ENCODE peak calls at places on chromosomes 7 and 10, in ten cellular contexts. U, N, O, S, R, H, B, D, T and E are unnamed samples.

GRCh38 chr10:47034511-47035051 is 123.4 kb downstream of the PTPN20 start:
- DNase-seq in U (no peak), N (no peak), O (peak; percentile 12), S (no peak), R (no peak), H (no peak), B (no peak), D (peak; percentile 45), T (no peak), E (no peak)

GRCh38 chr10:69449841-69450240 is 1.4 kb upstream of the TSPAN15 start:
- DNase-seq in U (peak; percentile 68), N (peak; percentile 68), O (no peak), S (no peak), R (peak; percentile 33), H (peak; percentile 69), B (peak; percentile 46), D (peak; percentile 72), T (peak; percentile 61), E (peak; percentile 60)

GRCh38 chr7:117401293-117402002 is 25.8 kb downstream of the ASZ1 start:
- DNase-seq in U (no peak), N (no peak), O (no peak), S (no peak), R (peak; percentile 5), H (no peak), B (no peak), D (no peak), T (no peak), E (peak; percentile 25)

GRCh38 chr10:74063256-74063655 is 65.3 kb downstream of the VCL start:
- DNase-seq in U (no peak), N (no peak), O (no peak), S (no peak), R (no peak), H (no peak), B (no peak), D (no peak), T (no peak), E (no peak)

GRCh38 chr7:157501576-157501975 is 164.8 kb downstream of the DNAJB6 start:
- DNase-seq in U (no peak), N (no peak), O (no peak), S (no peak), R (no peak), H (peak; percentile 13), B (no peak), D (no peak), T (no peak), E (no peak)

GRCh38 chr7:42878303-42878702 is 33.6 kb downstream of the C7orf25 start:
- DNase-seq in U (no peak), N (no peak), O (no peak), S (peak; percentile 42), R (no peak), H (no peak), B (no peak), D (no peak), T (no peak), E (no peak)

GRCh38 chr7:134632937-134633540 is 13.6 kb upstream of the BPGM start:
- DNase-seq in U (no peak), N (peak; percentile 32), O (no peak), S (no peak), R (peak; percentile 65), H (no peak), B (no peak), D (no peak), T (no peak), E (peak; percentile 70)

GRCh38 chr10:62805139-62806092 is 896 bp downstream of the ADO start:
- DNase-seq in U (peak; percentile 52), N (peak; percentile 46), O (peak; percentile 70), S (peak; percentile 89), R (peak; percentile 38), H (no peak), B (no peak), D (peak; percentile 93), T (peak; percentile 71), E (peak; percentile 26)

GRCh38 chr7:36611703-36612102 is 112.6 kb downstream of the AOAH start:
- DNase-seq in U (no peak), N (no peak), O (no peak), S (no peak), R (no peak), H (no peak), B (no peak), D (no peak), T (no peak), E (no peak)

GRCh38 chr10:50392426-50392825 is 141.1 kb upstream of the ASAH2 start:
- DNase-seq in U (no peak), N (no peak), O (no peak), S (no peak), R (no peak), H (no peak), B (no peak), D (no peak), T (no peak), E (no peak)

GRCh38 chr10:47160229-47160908 is 139.6 kb upstream of the GDF10 start:
- DNase-seq in U (no peak), N (no peak), O (no peak), S (no peak), R (no peak), H (no peak), B (no peak), D (no peak), T (no peak), E (no peak)

GRCh38 chr7:107208046-107208458 is 39.2 kb downstream of the HBP1 start:
- DNase-seq in U (no peak), N (no peak), O (no peak), S (no peak), R (peak; percentile 23), H (no peak), B (no peak), D (no peak), T (no peak), E (no peak)
- H3K4me3 ChIP-seq in U (no peak overlapping the region), N (no peak overlapping the region), O (no peak overlapping the region), S (no peak overlapping the region), R (no peak overlapping the region), H (no peak overlapping the region), B (no peak overlapping the region), D (no peak overlapping the region), T (no peak overlapping the region), E (no peak overlapping the region)

GRCh38 chr7:3399858-3400257 is 98.8 kb downstream of the SDK1 start:
- DNase-seq in U (no peak), N (peak; percentile 15), O (no peak), S (no peak), R (peak; percentile 29), H (no peak), B (no peak), D (no peak), T (no peak), E (peak; percentile 25)
- TF ChIP-seq CTCF in U (no peak), N (peak; percentile 62), O (no peak), S (no peak), R (peak; percentile 27), H (no peak), B (no peak), D (no peak), T (no peak), E (peak; percentile 43)

GRCh38 chr10:8056378-8056777 is 1.9 kb downstream of the GATA3 start:
- DNase-seq in U (no peak), N (no peak), O (no peak), S (no peak), R (no peak), H (no peak), B (no peak), D (no peak), T (no peak), E (no peak)

GRCh38 chr10:8059191-8059936 is 4.9 kb downstream of the GATA3 start:
- DNase-seq in U (no peak), N (no peak), O (no peak), S (no peak), R (no peak), H (no peak), B (no peak), D (no peak), T (no peak), E (no peak)

GRCh38 chr10:8056891-8057331 is 2.4 kb downstream of the GATA3 start:
- DNase-seq in U (no peak), N (no peak), O (no peak), S (no peak), R (no peak), H (no peak), B (no peak), D (no peak), T (no peak), E (no peak)

GRCh38 chr10:8058274-8059111 is 4.0 kb downstream of the GATA3 start:
- DNase-seq in U (no peak), N (no peak), O (no peak), S (peak; percentile 81), R (no peak), H (no peak), B (no peak), D (no peak), T (no peak), E (no peak)

GRCh38 chr10:8057636-8058273 is 3.3 kb downstream of the GATA3 start:
- DNase-seq in U (no peak), N (no peak), O (no peak), S (no peak), R (no peak), H (no peak), B (no peak), D (no peak), T (no peak), E (no peak)
- H3K4me3 ChIP-seq in U (no peak overlapping the region), N (peak overlapping the region; percentile 58), O (no peak overlapping the region), S (peak overlapping the region; percentile 54), R (no peak overlapping the region), H (no peak overlapping the region), B (no peak overlapping the region), D (peak overlapping the region; percentile 59), T (peak overlapping the region; percentile 60), E (no peak overlapping the region)

GRCh38 chr10:28587270-28587969 is 54.5 kb downstream of the WAC start:
- DNase-seq in U (no peak), N (no peak), O (no peak), S (no peak), R (peak; percentile 65), H (peak; percentile 25), B (no peak), D (no peak), T (no peak), E (no peak)

GRCh38 chr10:28586176-28586575 is 53.3 kb downstream of the WAC start:
- DNase-seq in U (no peak), N (no peak), O (no peak), S (no peak), R (no peak), H (no peak), B (no peak), D (no peak), T (no peak), E (no peak)

GRCh38 chr10:28592953-28593352 is 60.0 kb downstream of the WAC start:
- DNase-seq in U (no peak), N (no peak), O (no peak), S (no peak), R (peak; percentile 57), H (no peak), B (no peak), D (no peak), T (no peak), E (peak; percentile 92)

GRCh38 chr10:28585076-28585475 is 52.2 kb downstream of the WAC start:
- DNase-seq in U (no peak), N (no peak), O (no peak), S (no peak), R (no peak), H (no peak), B (no peak), D (no peak), T (no peak), E (no peak)

DNA sequence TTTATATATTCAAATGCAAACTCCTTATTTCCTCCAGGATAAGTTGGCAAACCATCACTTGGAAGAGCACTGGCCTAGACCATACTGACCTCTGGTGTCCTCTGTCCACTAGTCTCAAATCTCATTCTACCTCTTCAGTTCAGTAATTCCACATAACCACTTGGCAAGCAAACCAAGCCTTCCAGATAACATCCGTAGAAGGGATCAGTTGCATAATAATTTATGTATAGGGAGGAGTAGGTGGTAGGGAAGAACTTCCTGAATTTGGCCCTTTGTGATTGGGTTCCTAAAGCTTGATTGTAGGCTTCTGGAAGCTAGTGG is 55.0 kb downstream of the WAC start:
- DNase-seq in U (no peak), N (no peak), O (no peak), S (no peak), R (peak; percentile 84), H (peak; percentile 25), B (no peak), D (no peak), T (no peak), E (peak; percentile 33)
- TF ChIP-seq CTCF in U (no peak), N (no peak), O (no peak), S (no peak), R (peak; percentile 23), H (no peak), B (peak; percentile 50), D (peak; percentile 9), T (peak; percentile 23), E (no peak)